ENCODE peak calls at places on chromosomes 12 and 14, in nine cellular contexts. N, E, O, I, L, W, Z, S and K are unnamed samples.

GRCh38 chr14:54772451-54772881 is 130.2 kb downstream of the GCH1 start:
- DNase-seq in N (peak; percentile 61), E (no peak), O (no peak), I (peak; percentile 71), L (no peak), W (no peak), Z (no peak), S (no peak), K (no peak)

GRCh38 chr12:97951717-97952116 is 489.1 kb downstream of the RMST start:
- DNase-seq in N (no peak), E (no peak), O (no peak), I (no peak), L (no peak), W (no peak), Z (no peak), S (no peak), K (no peak)

GRCh38 chr12:107732365-107732764 is 28.6 kb downstream of the PRDM4 start:
- DNase-seq in N (no peak), E (no peak), O (no peak), I (no peak), L (no peak), W (no peak), Z (peak; percentile 40), S (no peak), K (no peak)

GRCh38 chr14:54186821-54187365 is 209.9 kb upstream of the CDKN3 start:
- DNase-seq in N (no peak), E (no peak), O (no peak), I (peak; percentile 29), L (no peak), W (no peak), Z (no peak), S (no peak), K (no peak)

GRCh38 chr12:93848453-93849120 is 171.4 kb downstream of the CRADD start:
- DNase-seq in N (no peak), E (no peak), O (no peak), I (no peak), L (peak; percentile 60), W (no peak), Z (no peak), S (no peak), K (no peak)

GRCh38 chr14:28599191-28599590 is 167.4 kb upstream of the FOXG1 start:
- DNase-seq in N (no peak), E (no peak), O (no peak), I (no peak), L (no peak), W (no peak), Z (no peak), S (no peak), K (no peak)

GRCh38 chr12:132629330-132629729 is 10.8 kb downstream of the P2RX2 start:
- DNase-seq in N (no peak), E (no peak), O (no peak), I (no peak), L (no peak), W (no peak), Z (no peak), S (no peak), K (no peak)

GRCh38 chr12:70536650-70537049 is 100.6 kb downstream of the PTPRB start:
- DNase-seq in N (no peak), E (no peak), O (no peak), I (no peak), L (no peak), W (no peak), Z (no peak), S (no peak), K (no peak)

GRCh38 chr12:26251600-26251999 is 56.2 kb downstream of the SSPN start:
- DNase-seq in N (no peak), E (no peak), O (no peak), I (no peak), L (no peak), W (no peak), Z (no peak), S (peak; percentile 39), K (no peak)

GRCh38 chr12:49428652-49429549 is 61.6 kb downstream of the SPATS2 start:
- DNase-seq in N (peak; percentile 74), E (no peak), O (peak; percentile 34), I (peak; percentile 54), L (peak; percentile 76), W (peak; percentile 40), Z (no peak), S (no peak), K (no peak)

GRCh38 chr14:67420102-67420739 is 8.3 kb upstream of the PLEK2 start:
- DNase-seq in N (no peak), E (no peak), O (no peak), I (no peak), L (peak; percentile 62), W (no peak), Z (peak; percentile 77), S (no peak), K (peak; percentile 67)

GRCh38 chr14:36519431-36520321 is at the start of gene NKX2-1:
- DNase-seq in N (no peak), E (no peak), O (peak; percentile 47), I (no peak), L (no peak), W (peak; percentile 24), Z (peak; percentile 81), S (no peak), K (peak; percentile 33)

GRCh38 chr12:51678086-51678724 is 87.2 kb downstream of the SCN8A start:
- DNase-seq in N (peak; percentile 54), E (no peak), O (peak; percentile 46), I (peak; percentile 64), L (peak; percentile 55), W (peak; percentile 53), Z (peak; percentile 61), S (no peak), K (peak; percentile 45)

GRCh38 chr12:42977451-42978230 is 388.1 kb upstream of the PRICKLE1 start:
- DNase-seq in N (peak; percentile 36), E (no peak), O (no peak), I (no peak), L (no peak), W (no peak), Z (no peak), S (no peak), K (no peak)

GRCh38 chr14:70097576-70098256 is 91.0 kb downstream of the SLC8A3 start:
- DNase-seq in N (no peak), E (no peak), O (no peak), I (no peak), L (no peak), W (no peak), Z (no peak), S (no peak), K (no peak)

GRCh38 chr12:3802721-3803120 is 49.8 kb upstream of the CRACR2A start:
- DNase-seq in N (no peak), E (no peak), O (no peak), I (no peak), L (no peak), W (no peak), Z (no peak), S (no peak), K (no peak)

GRCh38 chr12:12890815-12891645 is at the start of gene GPRC5A:
- DNase-seq in N (peak; percentile 98), E (peak; percentile 54), O (peak; percentile 54), I (peak; percentile 88), L (peak; percentile 21), W (peak; percentile 47), Z (peak; percentile 78), S (peak; percentile 94), K (peak; percentile 98)

GRCh38 chr12:53543539-53543938 is 36.3 kb upstream of the NPFF start:
- DNase-seq in N (peak; percentile 78), E (no peak), O (peak; percentile 75), I (peak; percentile 77), L (peak; percentile 81), W (peak; percentile 78), Z (peak; percentile 73), S (peak; percentile 61), K (peak; percentile 40)

GRCh38 chr14:59482471-59483331 is 1.5 kb downstream of the L3HYPDH start:
- DNase-seq in N (peak; percentile 88), E (no peak), O (no peak), I (peak; percentile 93), L (no peak), W (no peak), Z (no peak), S (peak; percentile 18), K (peak; percentile 37)

GRCh38 chr14:101737414-101738367 is 23.8 kb upstream of the PPP2R5C start:
- DNase-seq in N (no peak), E (no peak), O (peak; percentile 23), I (no peak), L (peak; percentile 26), W (no peak), Z (no peak), S (no peak), K (no peak)
- TF ChIP-seq CTCF in N (no peak), E (no peak), O (peak; percentile 33), I (no peak), L (peak; percentile 31), W (no peak), Z (no peak), S (no peak), K (no peak)

GRCh38 chr12:74317078-74317581 is 220.5 kb upstream of the ATXN7L3B start:
- DNase-seq in N (peak; percentile 88), E (no peak), O (no peak), I (no peak), L (peak; percentile 4), W (no peak), Z (peak; percentile 57), S (peak; percentile 17), K (peak; percentile 52)
- TF ChIP-seq CTCF in N (peak; percentile 55), E (peak; percentile 57), O (no peak), I (no peak), L (no peak), W (no peak), Z (peak; percentile 78), S (no peak), K (peak; percentile 51)

DNA sequence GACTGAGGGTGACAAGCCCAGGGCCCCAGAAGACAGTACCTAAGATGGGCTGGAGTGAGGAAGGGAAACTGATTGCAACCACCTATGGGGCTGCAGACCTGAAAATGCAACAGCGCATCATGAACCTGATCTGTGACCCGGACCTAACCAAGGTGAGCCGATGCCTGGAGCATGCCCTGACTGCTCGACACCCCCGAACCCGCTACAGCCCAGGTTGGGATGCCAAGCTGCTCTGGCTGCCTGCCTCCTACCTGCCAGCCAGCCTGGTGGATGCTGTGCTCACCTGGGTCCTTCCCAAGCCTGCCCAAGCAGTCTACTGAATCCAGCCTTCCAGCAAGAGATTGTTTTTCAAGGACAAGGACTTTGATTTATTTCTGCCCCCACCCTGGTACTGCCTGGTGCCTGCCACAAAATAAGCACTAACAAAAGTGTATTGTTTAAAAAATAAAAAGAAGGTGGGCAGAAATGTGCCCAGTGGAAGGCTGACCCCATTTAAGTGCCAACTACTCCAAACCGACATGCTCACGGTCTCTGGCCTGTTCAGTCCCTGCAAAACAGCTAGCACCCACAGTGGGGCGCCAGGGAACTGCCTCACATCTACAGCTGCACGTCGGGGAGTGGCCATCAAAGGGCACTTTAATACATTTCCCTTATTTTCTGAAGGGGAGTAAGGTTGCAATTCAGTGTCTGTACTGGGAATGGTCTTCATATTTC is 4.2 kb downstream of the RDH5 start:
- DNase-seq in N (peak; percentile 68), E (no peak), O (no peak), I (peak; percentile 70), L (peak; percentile 77), W (peak; percentile 68), Z (peak; percentile 81), S (no peak), K (peak; percentile 78)
- TF ChIP-seq CTCF in N (peak; percentile 75), E (peak; percentile 55), O (peak; percentile 75), I (peak; percentile 72), L (peak; percentile 70), W (peak; percentile 90), Z (peak; percentile 72), S (peak; percentile 46), K (peak; percentile 55)

DNA sequence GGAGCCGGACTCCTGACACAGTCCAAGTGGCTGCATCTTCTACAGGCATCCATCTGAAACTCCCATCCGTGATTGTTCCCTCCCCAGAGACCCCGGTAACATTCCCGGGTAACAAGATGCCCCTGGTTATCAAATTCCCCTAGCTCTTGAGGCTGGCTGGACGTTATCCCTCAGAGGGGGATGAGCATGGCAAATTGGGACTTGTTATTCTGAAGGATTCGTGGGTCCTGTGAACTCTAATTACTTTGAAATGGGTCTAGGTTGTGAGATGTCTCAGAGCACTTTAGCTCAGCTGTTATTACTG is 642 bp upstream of the PAN2 start:
- DNase-seq in N (no peak), E (no peak), O (no peak), I (no peak), L (no peak), W (no peak), Z (no peak), S (no peak), K (no peak)
- TF ChIP-seq CTCF in N (no peak), E (no peak), O (no peak), I (no peak), L (no peak), W (no peak), Z (no peak), S (no peak), K (no peak)